ENCODE peak calls at places on chromosomes 13 and 19, in six cellular contexts. Z is HS-27A; F is caudate nucleus; K is CD4-positive, alpha-beta T cell; E is AG08395; M is brain microvascular endothelial cell. W is an unnamed sample.

GRCh38 chr19:54201980-54202379 is 1.3 kb downstream of the RPS9 start:
- DNase-seq in Z (no peak), F (no peak), K (no peak), E (no peak), M (no peak), W (no peak)

GRCh38 chr13:97212540-97213146 is 9.5 kb upstream of the MBNL2 start:
- DNase-seq in Z (no peak), F (no peak), K (no peak), E (peak; percentile 66), M (peak; percentile 60), W (no peak)

GRCh38 chr19:34241513-34242337 is 12.6 kb upstream of the GARRE1 start:
- DNase-seq in Z (no peak), F (no peak), K (no peak), E (no peak), M (no peak), W (no peak)

GRCh38 chr13:71979616-71980015 is 112.6 kb upstream of the DACH1 start:
- DNase-seq in Z (no peak), F (no peak), K (no peak), E (no peak), M (peak; percentile 4), W (peak; percentile 16)

GRCh38 chr13:83996415-83996814 is 114.1 kb upstream of the SLITRK1 start:
- DNase-seq in Z (no peak), F (no peak), K (no peak), E (no peak), M (no peak), W (no peak)

GRCh38 chr19:13883665-13884064 is 6.7 kb downstream of the NANOS3 start:
- DNase-seq in Z (no peak), F (no peak), K (no peak), E (no peak), M (no peak), W (no peak)

GRCh38 chr13:42971670-42972355 is 20.2 kb downstream of the EPSTI1 start:
- DNase-seq in Z (no peak), F (no peak), K (no peak), E (no peak), M (peak; percentile 71), W (peak; percentile 13)

GRCh38 chr13:111385182-111385857 is 64.9 kb downstream of the TEX29 start:
- DNase-seq in Z (no peak), F (no peak), K (no peak), E (no peak), M (no peak), W (no peak)

GRCh38 chr13:92951273-92951820 is 275.3 kb upstream of the GPC6 start:
- DNase-seq in Z (no peak), F (no peak), K (no peak), E (no peak), M (no peak), W (peak; percentile 45)

GRCh38 chr13:106213028-106213427 is 322.4 kb downstream of the EFNB2 start:
- DNase-seq in Z (no peak), F (no peak), K (no peak), E (peak; percentile 44), M (no peak), W (no peak)

GRCh38 chr19:1082928-1083816 is 12.0 kb downstream of the POLR2E start:
- DNase-seq in Z (no peak), F (no peak), K (no peak), E (no peak), M (no peak), W (no peak)

GRCh38 chr19:53982056-53982455 is 9.4 kb upstream of the CACNG6 start:
- DNase-seq in Z (no peak), F (no peak), K (no peak), E (no peak), M (no peak), W (peak; percentile 26)

GRCh38 chr19:15354557-15355296 is 22.4 kb upstream of the BRD4 start:
- DNase-seq in Z (no peak), F (no peak), K (no peak), E (no peak), M (no peak), W (no peak)

GRCh38 chr13:74288361-74288911 is 154.2 kb upstream of the KLF12 start:
- DNase-seq in Z (no peak), F (peak; percentile 24), K (peak; percentile 8), E (no peak), M (no peak), W (no peak)

GRCh38 chr19:35265126-35265995 is 3.4 kb upstream of the USF2 start:
- DNase-seq in Z (no peak), F (no peak), K (no peak), E (no peak), M (no peak), W (no peak)

GRCh38 chr19:45446944-45447343 is 20.9 kb upstream of the FOSB start:
- DNase-seq in Z (no peak), F (no peak), K (no peak), E (peak; percentile 48), M (no peak), W (no peak)

GRCh38 chr13:114045113-114045735 is 71.3 kb upstream of the C13orf46 start:
- DNase-seq in Z (no peak), F (no peak), K (no peak), E (no peak), M (no peak), W (no peak)

GRCh38 chr19:16023558-16023915 is 52.8 kb upstream of the TPM4 start:
- DNase-seq in Z (no peak), F (no peak), K (no peak), E (no peak), M (no peak), W (no peak)

GRCh38 chr19:3722443-3723109 is 14.4 kb downstream of the TJP3 start:
- DNase-seq in Z (no peak), F (no peak), K (no peak), E (no peak), M (no peak), W (no peak)

W was measured in fibroblast of lung.